ENCODE peak calls at places on chromosomes 12 and 14, in nine cellular contexts. Z is AG10803, X is transverse colon, V is sigmoid colon, H is SK-N-SH, F is OCI-LY7, K is A549, D is brain microvascular endothelial cell, U is right lobe of liver. T is an unnamed sample.

GRCh38 chr14:86971292-86971691 is 1021.7 kb downstream of the GALC start:
- DNase-seq in H (no peak), K (no peak), U (no peak), X (no peak), V (no peak), Z (no peak), D (no peak), F (no peak), T (no peak)

GRCh38 chr14:39265032-39265431 is 31.3 kb downstream of the MIA2 start:
- DNase-seq in Z (peak; percentile 44), D (peak; percentile 20), F (peak; percentile 44), X (no peak), V (no peak), K (peak; percentile 55), U (no peak), H (no peak), T (peak; percentile 47)

GRCh38 chr12:16611146-16611545 is 5.2 kb upstream of the LMO3 start:
- DNase-seq in D (no peak), F (peak; percentile 70), H (no peak), X (no peak), K (no peak), V (no peak), Z (no peak), U (no peak), T (no peak)

GRCh38 chr14:61549425-61549824 is 145.9 kb upstream of the HIF1A start:
- DNase-seq in F (no peak), U (no peak), X (no peak), H (no peak), V (no peak), K (peak; percentile 35), D (no peak), Z (peak; percentile 78), T (peak; percentile 41)

GRCh38 chr14:54261283-54261682 is 135.5 kb upstream of the CDKN3 start:
- DNase-seq in U (no peak), X (no peak), Z (no peak), K (no peak), H (no peak), F (no peak), V (no peak), D (no peak), T (no peak)

GRCh38 chr12:5022465-5023061 is 21.1 kb upstream of the KCNA5 start:
- DNase-seq in Z (peak; percentile 37), F (peak; percentile 65), H (peak; percentile 70), K (peak; percentile 57), D (no peak), V (no peak), X (peak; percentile 36), U (peak; percentile 35), T (peak; percentile 71)

GRCh38 chr12:25943940-25944339 is 14.5 kb upstream of the RASSF8 start:
- DNase-seq in U (no peak), Z (no peak), X (no peak), V (no peak), H (no peak), D (no peak), F (no peak), K (no peak), T (no peak)

GRCh38 chr14:55245657-55246268 is 25.5 kb upstream of the FBXO34 start:
- DNase-seq in H (no peak), F (peak; percentile 33), V (no peak), X (peak; percentile 14), U (no peak), K (peak; percentile 33), Z (peak; percentile 30), D (peak; percentile 32), T (no peak)

GRCh38 chr12:69703146-69703642 is 4.1 kb upstream of the BEST3 start:
- DNase-seq in F (no peak), K (no peak), V (no peak), X (no peak), U (no peak), D (no peak), Z (no peak), H (no peak), T (no peak)

GRCh38 chr14:29805415-29806123 is 122.1 kb downstream of the PRKD1 start:
- DNase-seq in U (peak; percentile 69), D (peak; percentile 56), H (no peak), K (peak; percentile 48), Z (peak; percentile 87), V (peak; percentile 75), F (no peak), X (peak; percentile 13), T (peak; percentile 94)

GRCh38 chr12:107791465-107792089 is 17.1 kb downstream of the ASCL4 start:
- DNase-seq in D (no peak), K (no peak), H (no peak), V (no peak), X (no peak), U (no peak), Z (no peak), F (no peak), T (no peak)

GRCh38 chr14:50813544-50813863 is 17.5 kb downstream of the NIN start:
- DNase-seq in K (no peak), U (no peak), D (no peak), X (no peak), V (no peak), F (peak; percentile 70), H (no peak), Z (peak; percentile 52), T (peak; percentile 35)

GRCh38 chr14:81132492-81132891 is 88.3 kb downstream of the GTF2A1 start:
- DNase-seq in Z (no peak), X (no peak), U (no peak), F (no peak), K (no peak), V (no peak), D (no peak), H (no peak), T (no peak)

GRCh38 chr12:94209240-94209639 is 60.9 kb downstream of the PLXNC1 start:
- DNase-seq in X (no peak), Z (no peak), H (no peak), V (no peak), K (no peak), D (no peak), U (no peak), F (no peak), T (no peak)

GRCh38 chr12:91565246-91565645 is 382.6 kb upstream of the DCN start:
- DNase-seq in D (peak; percentile 43), V (no peak), X (no peak), K (no peak), Z (peak; percentile 24), F (no peak), U (no peak), H (no peak), T (peak; percentile 47)

GRCh38 chr12:119578112-119578511 is 15.5 kb upstream of the TMEM233 start:
- DNase-seq in K (no peak), U (no peak), F (no peak), V (no peak), D (no peak), H (no peak), Z (peak; percentile 7), X (no peak), T (no peak)

DNA sequence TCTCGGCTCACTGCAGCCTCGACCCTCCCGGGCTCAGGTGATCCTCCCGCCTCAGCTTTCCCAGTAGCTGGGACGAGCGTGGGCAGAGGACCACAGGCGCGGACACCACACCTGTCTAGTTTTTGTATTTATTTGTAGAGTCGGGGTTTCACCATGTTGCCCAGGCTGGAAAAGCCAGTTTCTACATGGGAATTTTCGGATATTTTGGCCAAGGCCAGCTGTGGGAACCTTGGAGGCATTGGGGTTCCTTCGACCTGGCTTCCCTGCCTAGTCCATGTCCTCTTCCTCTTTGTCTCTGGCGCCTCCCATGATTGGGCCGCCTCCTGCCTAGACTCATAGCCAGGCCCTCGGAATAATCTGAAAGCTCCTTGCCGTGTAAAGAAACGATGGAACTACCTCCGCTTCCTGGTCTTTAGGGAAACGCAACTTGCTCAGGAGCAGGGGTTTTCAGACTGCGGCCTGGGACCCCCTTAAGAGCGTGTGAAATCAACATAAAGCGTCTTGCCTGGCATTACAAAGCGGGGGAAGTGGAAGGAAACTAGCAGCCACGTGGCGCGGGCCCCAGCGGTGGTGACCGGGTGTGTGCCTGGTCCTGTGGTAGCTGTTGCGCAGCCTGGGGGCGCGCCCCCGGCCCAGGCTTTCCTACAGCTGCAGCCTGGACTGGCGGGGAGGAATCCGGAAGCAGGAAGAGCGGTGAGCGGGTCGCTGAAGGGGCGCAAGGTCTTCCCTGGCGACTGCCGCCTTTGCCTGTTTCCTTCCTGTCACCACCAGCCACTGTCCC is 1.4 kb upstream of the HSP90AA1 start:
- DNase-seq in V (peak; percentile 80), K (no peak), Z (peak; percentile 29), D (peak; percentile 5), F (peak; percentile 65), X (peak; percentile 56), U (peak; percentile 70), H (no peak), T (peak; percentile 53)
- TF ChIP-seq CTCF in V (no peak), K (no peak), Z (no peak), D (no peak), F (no peak), X (no peak), U (no peak), H (no peak), T (no peak)

DNA sequence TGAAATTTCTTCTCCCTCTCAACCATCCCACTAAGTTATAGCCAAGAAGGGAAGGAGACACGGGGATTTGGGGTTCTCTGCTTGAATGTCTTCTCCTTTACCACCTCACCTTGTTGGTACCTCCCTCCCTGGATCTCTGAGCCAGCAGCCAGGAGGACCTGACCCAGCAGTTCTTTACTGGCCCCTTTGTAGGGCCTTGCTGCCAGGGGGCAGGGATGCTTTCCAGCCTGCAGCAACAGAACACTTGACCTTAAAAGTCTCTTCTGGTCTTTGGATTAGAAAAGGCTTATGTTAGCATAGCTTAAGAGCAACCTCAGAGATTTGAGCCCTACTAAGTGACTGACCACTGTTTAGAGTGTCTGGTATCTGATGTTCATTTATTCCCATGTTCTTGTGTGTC is 10.4 kb downstream of the MLEC start:
- DNase-seq in V (no peak), F (no peak), K (no peak), X (no peak), D (no peak), H (no peak), Z (no peak), U (no peak), T (no peak)
- H3K4me3 ChIP-seq in V (no peak overlapping the region), F (no peak overlapping the region), K (no peak overlapping the region), X (no peak overlapping the region), D (no peak overlapping the region), H (no peak overlapping the region), Z (no peak overlapping the region), U (no peak overlapping the region), T (no peak overlapping the region)

DNA sequence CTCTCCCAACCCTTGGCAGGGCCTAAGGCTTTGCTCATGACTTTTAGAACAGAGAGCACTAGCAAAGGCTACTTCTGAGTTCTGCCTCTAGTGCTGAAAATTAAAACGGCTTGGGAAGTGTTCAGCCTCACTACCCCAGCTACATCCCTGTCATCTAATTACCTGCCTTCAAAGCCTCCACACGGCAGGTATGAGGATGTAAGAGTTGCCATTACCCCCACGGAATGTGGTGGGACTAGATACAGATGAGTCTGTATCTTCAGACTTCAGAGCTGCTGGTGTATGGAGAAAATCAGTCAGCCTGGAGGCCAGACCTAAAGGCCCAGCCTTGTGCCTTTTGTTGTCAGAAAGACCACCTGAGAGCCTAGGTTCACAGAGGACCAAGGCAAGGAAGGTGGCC is 214.6 kb upstream of the NOS1 start:
- DNase-seq in D (no peak), U (no peak), X (no peak), F (no peak), H (no peak), K (no peak), Z (no peak), V (no peak), T (no peak)
- TF ChIP-seq CTCF in D (no peak), U (no peak), X (no peak), F (no peak), H (no peak), K (no peak), Z (no peak), V (no peak), T (no peak)

GRCh38 chr12:6205144-6205539 is 4.9 kb downstream of the CD9 start:
- DNase-seq in D (no peak), Z (no peak), K (no peak), F (no peak), V (peak; percentile 93), U (peak; percentile 59), X (peak; percentile 60), H (no peak), T (no peak)
- H3K4me3 ChIP-seq in D (no peak overlapping the region), Z (no peak overlapping the region), K (no peak overlapping the region), F (no peak overlapping the region), V (peak overlapping the region; percentile 3), U (no peak overlapping the region), X (no peak overlapping the region), H (no peak overlapping the region), T (no peak overlapping the region)